ENCODE peak calls at places on chromosomes 6 and 20, in eight cellular contexts. I is body of pancreas, N is right atrium auricular region, L is cardiac muscle cell, V is PC-3, F is lung, Z is esophagus squamous epithelium, D is left ventricle myocardium inferior. Y is an unnamed sample.

GRCh38 chr6:20954325-20954724 is 420.1 kb downstream of the CDKAL1 start:
- DNase-seq in I (no peak), N (no peak), L (no peak), V (no peak), F (no peak), Z (no peak), D (no peak), Y (no peak)

GRCh38 chr6:144346719-144347446 is 61.7 kb downstream of the UTRN start:
- DNase-seq in I (no peak), N (no peak), L (peak; percentile 72), V (peak; percentile 73), F (no peak), Z (no peak), D (no peak), Y (no peak)

GRCh38 chr6:46689657-46690056 is 2.0 kb downstream of the TDRD6 start:
- DNase-seq in I (no peak), N (no peak), L (no peak), V (no peak), F (no peak), Z (no peak), D (no peak), Y (no peak)

GRCh38 chr20:31894980-31895675 is 24.7 kb downstream of the TTLL9 start:
- DNase-seq in I (peak; percentile 27), N (peak; percentile 78), L (peak; percentile 73), V (peak; percentile 72), F (peak; percentile 73), Z (peak; percentile 5), D (peak; percentile 29), Y (peak; percentile 51)

GRCh38 chr20:1827974-1828785 is 67.0 kb upstream of the SIRPA start:
- DNase-seq in I (peak; percentile 71), N (peak; percentile 79), L (peak; percentile 61), V (peak; percentile 89), F (no peak), Z (no peak), D (peak; percentile 70), Y (peak; percentile 68)

GRCh38 chr6:113596907-113597583 is 260.1 kb upstream of the MARCKS start:
- DNase-seq in I (peak; percentile 50), N (no peak), L (peak; percentile 33), V (no peak), F (no peak), Z (no peak), D (no peak), Y (no peak)

GRCh38 chr6:90080876-90081464 is 186.7 kb downstream of the GJA10 start:
- DNase-seq in I (no peak), N (no peak), L (no peak), V (no peak), F (no peak), Z (no peak), D (no peak), Y (peak; percentile 4)

GRCh38 chr20:43558412-43559146 is at the start of gene SGK2:
- DNase-seq in I (peak; percentile 93), N (no peak), L (peak; percentile 67), V (peak; percentile 76), F (peak; percentile 41), Z (no peak), D (no peak), Y (peak; percentile 95)

GRCh38 chr20:47349365-47350180 is 6.9 kb downstream of the ZMYND8 start:
- DNase-seq in I (no peak), N (no peak), L (no peak), V (no peak), F (no peak), Z (no peak), D (no peak), Y (no peak)

GRCh38 chr6:117549606-117550005 is 52.7 kb downstream of the GOPC start:
- DNase-seq in I (no peak), N (no peak), L (no peak), V (no peak), F (no peak), Z (no peak), D (no peak), Y (peak; percentile 50)

GRCh38 chr6:161434331-161434730 is 160.5 kb upstream of the AGPAT4 start:
- DNase-seq in I (no peak), N (no peak), L (peak; percentile 52), V (no peak), F (no peak), Z (no peak), D (no peak), Y (no peak)

GRCh38 chr20:14335122-14335521 is 2.3 kb downstream of the FLRT3 start:
- DNase-seq in I (no peak), N (no peak), L (no peak), V (no peak), F (no peak), Z (no peak), D (no peak), Y (no peak)

GRCh38 chr20:35497780-35498189 is 31.7 kb downstream of the C20orf173 start:
- DNase-seq in I (peak; percentile 41), N (peak; percentile 64), L (peak; percentile 70), V (no peak), F (no peak), Z (no peak), D (peak; percentile 81), Y (no peak)

GRCh38 chr6:87832025-87832825 is 130.2 kb upstream of the AKIRIN2 start:
- DNase-seq in I (no peak), N (no peak), L (peak; percentile 39), V (peak; percentile 49), F (no peak), Z (no peak), D (no peak), Y (peak; percentile 55)

GRCh38 chr20:10987651-10988383 is 314.0 kb upstream of the JAG1 start:
- DNase-seq in I (no peak), N (no peak), L (no peak), V (peak; percentile 34), F (no peak), Z (no peak), D (no peak), Y (no peak)

GRCh38 chr6:90934081-90934480 is 347.2 kb upstream of the MAP3K7 start:
- DNase-seq in I (no peak), N (no peak), L (no peak), V (no peak), F (no peak), Z (no peak), D (no peak), Y (no peak)

GRCh38 chr20:5090191-5090590 is 29.6 kb downstream of the PCNA start:
- DNase-seq in I (no peak), N (no peak), L (no peak), V (no peak), F (peak; percentile 32), Z (no peak), D (no peak), Y (no peak)

GRCh38 chr20:4445780-4446179 is 275.9 kb upstream of the PRND start:
- DNase-seq in I (no peak), N (no peak), L (no peak), V (no peak), F (peak; percentile 22), Z (no peak), D (no peak), Y (no peak)

GRCh38 chr6:111990214-111990613 is 63.7 kb upstream of the CCN6 start:
- DNase-seq in I (no peak), N (no peak), L (no peak), V (no peak), F (no peak), Z (no peak), D (no peak), Y (no peak)

GRCh38 chr6:41548841-41549642 is 2.9 kb downstream of the FOXP4 start:
- DNase-seq in I (no peak), N (no peak), L (no peak), V (no peak), F (no peak), Z (no peak), D (no peak), Y (no peak)
- H3K27me3 ChIP-seq in I (no peaks in the 10 kb centered on the region), N (no peaks in the 10 kb centered on the region), L (peaks cover 15% of the 10 kb centered on the region), V (no peaks in the 10 kb centered on the region), F (no peaks in the 10 kb centered on the region), Z (no peaks in the 10 kb centered on the region), D (peaks cover 48% of the 10 kb centered on the region), Y (no peaks in the 10 kb centered on the region)

DNA sequence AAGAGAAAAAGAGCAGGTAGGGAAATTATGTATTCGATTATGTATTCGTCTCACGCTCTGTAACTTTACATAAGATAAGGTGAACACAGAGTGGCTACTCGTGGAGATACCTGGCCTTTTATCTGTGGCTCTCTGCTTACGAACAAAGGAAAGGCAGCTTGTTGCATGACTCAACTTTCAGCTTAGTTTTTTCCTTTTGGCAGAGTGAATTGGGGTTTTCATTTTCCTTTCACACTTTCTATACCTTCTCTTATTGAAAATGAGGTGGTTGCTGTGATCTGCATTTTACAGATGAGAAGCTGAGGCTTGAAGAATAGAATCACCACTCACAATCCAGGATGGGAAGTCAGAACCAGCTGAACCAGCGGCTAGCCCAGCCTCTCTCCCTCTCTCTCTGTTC is 13.3 kb upstream of the KCNK15 start:
- DNase-seq in I (no peak), N (no peak), L (no peak), V (peak; percentile 27), F (no peak), Z (no peak), D (no peak), Y (no peak)
- H3K4me1 ChIP-seq in I (no peaks in the 10 kb centered on the region), N (no peaks in the 10 kb centered on the region), L (peaks cover 3% of the 10 kb centered on the region), V (peaks cover 47% of the 10 kb centered on the region), F (peaks cover 4% of the 10 kb centered on the region), Z (peaks cover 28% of the 10 kb centered on the region), D (peaks cover 59% of the 10 kb centered on the region), Y (no peaks in the 10 kb centered on the region)

GRCh38 chr20:50222568-50223320 is 32.1 kb downstream of the CEBPB start:
- DNase-seq in I (no peak), N (no peak), L (no peak), V (no peak), F (no peak), Z (no peak), D (no peak), Y (no peak)
- H3K27ac ChIP-seq in I (no peak overlapping the region), N (peak overlapping the region; percentile 78), L (no peak overlapping the region), V (no peak overlapping the region), F (no peak overlapping the region), Z (no peak overlapping the region), D (no peak overlapping the region), Y (no peak overlapping the region)

GRCh38 chr20:60869032-60869550 is 383.0 kb upstream of the CDH4 start:
- DNase-seq in I (no peak), N (no peak), L (no peak), V (no peak), F (no peak), Z (no peak), D (no peak), Y (no peak)
- H3K27me3 ChIP-seq in I (no peaks in the 10 kb centered on the region), N (no peaks in the 10 kb centered on the region), L (no peaks in the 10 kb centered on the region), V (peaks cover 5% of the 10 kb centered on the region), F (no peaks in the 10 kb centered on the region), Z (no peaks in the 10 kb centered on the region), D (peaks cover 50% of the 10 kb centered on the region), Y (no peaks in the 10 kb centered on the region)